ENCODE peak calls at places on chromosome 22, in ten cellular contexts. K is AG09309, X is AG04450, U is psoas muscle, W is PC-9, C is astrocyte of the spinal cord, P is stomach, T is GM12878, H is fibroblast of lung, E is cardiac muscle cell. A is an unnamed sample.
A peak's percentile ranks its signal among the peaks of the same experiment; 100 is the strongest.

GRCh38 chr22:49469896-49470740 is 357.6 kb downstream of the BRD1 start:
- DNase-seq in K (no peak), X (no peak), U (no peak), W (no peak), C (no peak), P (no peak), T (no peak), H (no peak), E (no peak), A (no peak)

GRCh38 chr22:24051568-24051967 is 40.5 kb downstream of the CABIN1 start:
- DNase-seq in K (no peak), X (no peak), U (peak; percentile 37), W (no peak), C (no peak), P (no peak), T (no peak), H (no peak), E (no peak), A (no peak)

GRCh38 chr22:30307026-30307574 is 17.8 kb upstream of the CASTOR1 start:
- DNase-seq in K (no peak), X (no peak), U (no peak), W (no peak), C (no peak), P (no peak), T (no peak), H (no peak), E (no peak), A (no peak)

GRCh38 chr22:47207387-47207786 is 444.9 kb downstream of the TBC1D22A start:
- DNase-seq in K (no peak), X (no peak), U (no peak), W (no peak), C (no peak), P (peak; percentile 23), T (no peak), H (no peak), E (no peak), A (no peak)

GRCh38 chr22:40665312-40665711 is 14.0 kb upstream of the MCHR1 start:
- DNase-seq in K (peak; percentile 79), X (no peak), U (no peak), W (no peak), C (no peak), P (no peak), T (no peak), H (peak; percentile 48), E (no peak), A (no peak)

GRCh38 chr22:22901578-22902218 is 14.1 kb downstream of the IGLL5 start:
- DNase-seq in K (no peak), X (no peak), U (no peak), W (no peak), C (no peak), P (no peak), T (peak; percentile 65), H (no peak), E (no peak), A (no peak)

GRCh38 chr22:46657996-46658947 is 38.1 kb downstream of the GRAMD4 start:
- DNase-seq in K (no peak), X (no peak), U (no peak), W (peak; percentile 72), C (no peak), P (no peak), T (no peak), H (no peak), E (no peak), A (no peak)

GRCh38 chr22:23895599-23896144 is 1.5 kb downstream of the MIF start:
- DNase-seq in K (no peak), X (no peak), U (no peak), W (no peak), C (no peak), P (no peak), T (no peak), H (no peak), E (no peak), A (no peak)

GRCh38 chr22:21876486-21877176 is 9.2 kb upstream of the MAPK1 start:
- DNase-seq in K (peak; percentile 74), X (no peak), U (no peak), W (no peak), C (no peak), P (no peak), T (no peak), H (peak; percentile 89), E (no peak), A (no peak)

GRCh38 chr22:40518840-40519239 is 117.7 kb downstream of the MRTFA start:
- DNase-seq in K (no peak), X (no peak), U (no peak), W (no peak), C (no peak), P (no peak), T (no peak), H (no peak), E (no peak), A (no peak)

DNA sequence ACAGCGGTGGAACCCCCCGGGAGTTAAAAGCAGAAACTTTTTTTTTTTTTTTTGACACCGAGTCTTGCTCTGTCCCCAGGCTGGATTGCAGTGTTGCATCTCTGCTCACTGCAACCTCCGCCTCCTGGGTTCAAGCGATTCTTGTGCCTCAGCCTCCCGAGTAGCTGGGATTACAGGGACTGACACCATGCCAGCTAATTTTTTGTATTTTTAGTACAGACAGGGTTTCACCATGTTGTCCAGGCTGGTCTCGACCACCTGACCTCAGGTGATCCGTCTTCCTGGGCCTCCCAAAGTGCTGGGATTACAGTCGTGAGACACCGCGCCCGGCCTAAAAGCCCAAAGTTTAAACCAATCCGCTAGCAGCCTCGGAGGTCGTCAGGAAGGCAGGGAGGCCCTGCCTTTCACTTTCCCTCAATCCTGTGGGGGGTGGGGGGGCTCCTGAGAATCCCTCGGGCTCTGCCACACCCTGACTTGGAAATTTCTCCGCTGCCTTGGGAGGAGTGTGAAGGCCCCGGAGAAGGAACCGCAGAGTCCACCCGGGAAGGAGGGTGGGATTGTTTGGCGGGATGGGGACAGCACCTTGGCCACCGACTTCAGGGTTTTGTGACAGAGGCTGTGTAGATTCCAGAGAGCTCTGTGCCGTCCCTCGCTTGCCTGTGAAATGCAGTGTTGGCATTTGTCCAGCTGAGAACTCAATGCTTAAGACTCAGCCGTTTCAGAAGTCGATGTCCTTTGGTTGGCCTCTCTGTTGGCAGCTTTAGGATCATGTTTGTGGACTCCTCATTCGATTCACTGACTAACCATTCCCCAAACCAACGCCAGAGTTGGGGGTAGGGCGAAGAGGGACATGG is 1.0 kb downstream of the ARHGAP8 start:
- DNase-seq in K (no peak), X (no peak), U (no peak), W (no peak), C (peak; percentile 49), P (no peak), T (no peak), H (peak; percentile 64), E (peak; percentile 64), A (no peak)
- H3K4me3 ChIP-seq in K (no peak overlapping the region), X (no peak overlapping the region), U (no peak overlapping the region), W (peak overlapping the region; percentile 100), C (no peak overlapping the region), P (peak overlapping the region; percentile 46), T (no peak overlapping the region), H (no peak overlapping the region), E (peak overlapping the region; percentile 47), A (peak overlapping the region; percentile 73)

GRCh38 chr22:25492950-25493790 is 71.3 kb upstream of the GRK3 start:
- DNase-seq in K (no peak), X (no peak), U (no peak), W (no peak), C (no peak), P (no peak), T (no peak), H (no peak), E (no peak), A (no peak)
- H3K4me3 ChIP-seq in K (no peak overlapping the region), X (no peak overlapping the region), U (no peak overlapping the region), W (no peak overlapping the region), C (no peak overlapping the region), P (no peak overlapping the region), T (no peak overlapping the region), H (no peak overlapping the region), E (no peak overlapping the region), A (no peak overlapping the region)

DNA sequence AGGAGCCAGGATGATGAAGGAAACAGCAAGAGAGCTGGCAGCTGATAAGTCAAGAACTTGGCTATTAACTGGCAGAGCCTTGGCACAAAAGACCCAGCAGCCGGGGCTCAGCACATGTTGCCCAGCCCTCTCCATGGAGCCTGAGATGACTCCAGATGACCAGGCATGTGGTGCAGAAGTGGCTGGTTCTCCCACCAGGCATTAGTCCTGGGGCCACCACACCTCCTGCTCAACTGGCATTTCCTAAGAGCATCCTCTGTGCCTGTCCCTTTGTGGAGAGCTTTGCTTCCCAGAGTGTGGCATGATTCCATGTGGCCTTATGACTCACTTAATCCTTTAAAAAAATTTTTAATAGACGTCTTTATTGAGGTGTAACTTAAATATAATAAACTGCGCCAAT is 522.6 kb downstream of the MN1 start:
- DNase-seq in K (no peak), X (no peak), U (no peak), W (no peak), C (no peak), P (no peak), T (no peak), H (no peak), E (no peak), A (no peak)
- H3K4me3 ChIP-seq in K (no peak overlapping the region), X (no peak overlapping the region), U (no peak overlapping the region), W (no peak overlapping the region), C (no peak overlapping the region), P (no peak overlapping the region), T (no peak overlapping the region), H (no peak overlapping the region), E (no peak overlapping the region), A (no peak overlapping the region)

GRCh38 chr22:42992092-42992491 is 22.9 kb downstream of the PACSIN2 start:
- DNase-seq in K (no peak), X (no peak), U (no peak), W (no peak), C (no peak), P (no peak), T (no peak), H (no peak), E (no peak), A (no peak)

GRCh38 chr22:42993651-42994275 is 21.2 kb downstream of the PACSIN2 start:
- DNase-seq in K (no peak), X (no peak), U (no peak), W (no peak), C (peak; percentile 48), P (peak; percentile 25), T (no peak), H (peak; percentile 63), E (no peak), A (no peak)

GRCh38 chr22:42992886-42993479 is 22.0 kb downstream of the PACSIN2 start:
- DNase-seq in K (no peak), X (no peak), U (no peak), W (no peak), C (no peak), P (peak; percentile 7), T (no peak), H (no peak), E (no peak), A (no peak)

GRCh38 chr22:42991010-42991651 is 23.8 kb downstream of the PACSIN2 start:
- DNase-seq in K (peak; percentile 55), X (no peak), U (no peak), W (no peak), C (peak; percentile 88), P (no peak), T (no peak), H (peak; percentile 76), E (no peak), A (no peak)

DNA sequence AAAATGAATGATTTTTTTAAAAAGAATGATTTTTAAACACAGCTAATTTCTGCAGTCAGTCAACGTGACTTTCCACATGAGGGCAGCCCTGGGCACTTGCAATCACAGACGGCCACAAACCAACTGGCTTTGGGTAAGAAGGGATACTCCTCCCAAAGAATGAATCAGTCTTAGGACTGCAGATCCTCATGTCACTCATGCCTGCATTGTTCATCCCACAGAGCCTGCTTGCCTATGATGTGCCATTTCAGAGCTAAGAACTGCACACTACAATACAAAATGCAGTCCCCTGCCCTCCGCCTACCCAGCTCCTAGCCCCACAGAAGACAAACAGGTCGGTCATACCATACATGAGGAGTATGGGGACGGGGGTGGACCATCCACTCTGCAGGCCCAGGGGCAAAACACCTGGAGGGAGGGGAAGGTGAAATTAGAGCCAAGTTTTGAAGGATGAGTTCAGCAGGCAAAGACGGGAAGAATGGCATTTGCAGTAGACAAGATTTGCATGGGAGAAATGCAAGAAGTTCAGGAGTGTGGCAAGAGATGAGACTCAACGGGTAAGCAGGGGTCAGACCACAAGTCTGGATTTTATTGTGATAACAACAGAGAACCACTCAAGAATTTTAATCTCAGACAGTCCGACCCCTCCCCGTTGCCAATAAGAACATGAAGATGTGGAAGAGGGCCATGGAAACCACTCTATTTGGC is 24.7 kb downstream of the PACSIN2 start:
- DNase-seq in K (peak; percentile 80), X (no peak), U (peak; percentile 52), W (peak; percentile 62), C (peak; percentile 85), P (no peak), T (no peak), H (peak; percentile 89), E (no peak), A (peak; percentile 62)
- H3K4me3 ChIP-seq in K (no peak overlapping the region), X (no peak overlapping the region), U (no peak overlapping the region), W (peak overlapping the region; percentile 13), C (no peak overlapping the region), P (no peak overlapping the region), T (no peak overlapping the region), H (no peak overlapping the region), E (no peak overlapping the region), A (no peak overlapping the region)

A was measured in epithelial cell of proximal tubule.